ENCODE peak calls at places on chromosome 12, in seven cellular contexts. P, N, G, H, K, B and R are unnamed samples.

GRCh38 chr12:98388126-98388525 is 127.3 kb upstream of the TMPO start:
- DNase-seq in P (no peak), N (no peak), G (no peak), H (no peak), K (no peak), B (no peak), R (no peak)

GRCh38 chr12:98329589-98329988 is 185.8 kb upstream of the TMPO start:
- DNase-seq in P (no peak), N (no peak), G (no peak), H (no peak), K (no peak), B (no peak), R (no peak)

GRCh38 chr12:97335093-97335492 is 127.5 kb upstream of the RMST start:
- DNase-seq in P (no peak), N (no peak), G (no peak), H (no peak), K (no peak), B (no peak), R (peak; percentile 14)

GRCh38 chr12:65005716-65006115 is 115.4 kb downstream of the WIF1 start:
- DNase-seq in P (no peak), N (no peak), G (no peak), H (no peak), K (no peak), B (no peak), R (no peak)

GRCh38 chr12:96073346-96074336 is 38.3 kb upstream of the LTA4H start:
- DNase-seq in P (no peak), N (no peak), G (no peak), H (no peak), K (no peak), B (no peak), R (no peak)

GRCh38 chr12:108689314-108690190 is 41.8 kb downstream of the CORO1C start:
- DNase-seq in P (peak; percentile 47), N (no peak), G (no peak), H (peak; percentile 58), K (no peak), B (no peak), R (no peak)

GRCh38 chr12:97561321-97562230 is 99.0 kb downstream of the RMST start:
- DNase-seq in P (no peak), N (no peak), G (no peak), H (no peak), K (no peak), B (no peak), R (no peak)

GRCh38 chr12:7503686-7504085 is at the start of gene CD163:
- DNase-seq in P (no peak), N (no peak), G (no peak), H (no peak), K (no peak), B (no peak), R (no peak)

GRCh38 chr12:11702959-11703358 is 53.5 kb downstream of the ETV6 start:
- DNase-seq in P (no peak), N (no peak), G (no peak), H (no peak), K (no peak), B (no peak), R (no peak)

GRCh38 chr12:15520844-15521243 is 198.5 kb downstream of the PTPRO start:
- DNase-seq in P (no peak), N (no peak), G (no peak), H (no peak), K (no peak), B (no peak), R (no peak)

GRCh38 chr12:56150563-56150962 is 1.8 kb upstream of the MYL6B start:
- DNase-seq in P (no peak), N (no peak), G (no peak), H (peak; percentile 20), K (no peak), B (no peak), R (no peak)

GRCh38 chr12:18888062-18888461 is 150.1 kb downstream of the CAPZA3 start:
- DNase-seq in P (no peak), N (no peak), G (no peak), H (no peak), K (no peak), B (no peak), R (no peak)

GRCh38 chr12:130879781-130880389 is 8.0 kb downstream of the RAN start:
- DNase-seq in P (no peak), N (no peak), G (no peak), H (no peak), K (no peak), B (no peak), R (no peak)

GRCh38 chr12:5295151-5295550 is 136.8 kb upstream of the NTF3 start:
- DNase-seq in P (no peak), N (no peak), G (no peak), H (no peak), K (no peak), B (no peak), R (no peak)

GRCh38 chr12:47935196-47935595 is 28.2 kb upstream of the TMEM106C start:
- DNase-seq in P (no peak), N (no peak), G (peak; percentile 74), H (no peak), K (no peak), B (peak; percentile 76), R (no peak)

GRCh38 chr12:53623526-53623925 is 2.7 kb downstream of the ATF7 start:
- DNase-seq in P (peak; percentile 29), N (no peak), G (no peak), H (no peak), K (no peak), B (no peak), R (no peak)

GRCh38 chr12:46209914-46210834 is 58.7 kb downstream of the SLC38A1 start:
- DNase-seq in P (no peak), N (no peak), G (no peak), H (peak; percentile 71), K (peak; percentile 36), B (no peak), R (peak; percentile 93)

GRCh38 chr12:69619050-69619449 is 8.3 kb upstream of the LRRC10 start:
- DNase-seq in P (no peak), N (no peak), G (no peak), H (no peak), K (no peak), B (no peak), R (no peak)

GRCh38 chr12:117875652-117876491 is 92.9 kb downstream of the KSR2 start:
- DNase-seq in P (no peak), N (peak; percentile 60), G (no peak), H (peak; percentile 5), K (no peak), B (no peak), R (peak; percentile 86)